ENCODE peak calls at places on chromosome 22, in ten cellular contexts. L is A549, S is Caco-2, J is cardiac muscle cell, R is heart left ventricle, T is neural progenitor cell, E is mucosa of descending colon, Q is kidney, M is tibial artery, D is uterus. C is an unnamed sample. For H3K4me1, the result is how much of the 10 kb centered on the place peaks cover.

GRCh38 chr22:49735411-49736311 is 92.0 kb downstream of the BRD1 start:
- DNase-seq in J (peak), E (peak), Q (peak), T (peak), S (peak), M (peak), R (no peak), D (no peak), L (no peak), C (no peak)

GRCh38 chr22:32964411-32965057 is 93.6 kb downstream of the SYN3 start:
- DNase-seq in L (no peak), M (no peak), E (no peak), D (no peak), T (no peak), Q (no peak), S (no peak), R (no peak), J (no peak), C (no peak)

GRCh38 chr22:50089231-50090140 is at the start of gene MOV10L1:
- DNase-seq in Q (no peak), S (no peak), J (peak), D (no peak), T (no peak), M (no peak), L (no peak), R (no peak), E (no peak), C (peak)

GRCh38 chr22:46684706-46685105 is 53.3 kb downstream of the CERK start:
- DNase-seq in J (no peak), S (no peak), T (no peak), R (peak), Q (no peak), D (no peak), L (no peak), E (no peak), M (no peak), C (no peak)

GRCh38 chr22:19942071-19942885 is 660 bp upstream of the TXNRD2 start:
- DNase-seq in Q (peak), S (peak), M (peak), D (no peak), J (peak), L (peak), E (no peak), R (no peak), T (no peak), C (peak)

GRCh38 chr22:23749747-23750373 is 1.1 kb downstream of the ZNF70 start:
- DNase-seq in R (no peak), M (no peak), T (no peak), J (peak), E (no peak), S (no peak), D (no peak), Q (no peak), L (no peak), C (no peak)

GRCh38 chr22:20654343-20655208 is 119.3 kb upstream of the SERPIND1 start:
- DNase-seq in T (no peak), D (no peak), L (no peak), E (no peak), S (no peak), M (no peak), R (no peak), Q (peak), J (no peak), C (no peak)

GRCh38 chr22:39351689-39352214 is 2.0 kb downstream of the SYNGR1 start:
- DNase-seq in T (no peak), S (no peak), R (no peak), L (no peak), J (no peak), Q (no peak), M (no peak), D (no peak), E (no peak), C (no peak)

GRCh38 chr22:25111579-25112517 is 87.8 kb upstream of the CRYBB3 start:
- DNase-seq in M (peak), R (no peak), L (no peak), E (peak), T (no peak), J (no peak), Q (peak), S (no peak), D (no peak), C (peak)

GRCh38 chr22:18035740-18036139 is 11.4 kb upstream of the MICAL3 start:
- DNase-seq in Q (peak), J (peak), E (no peak), T (no peak), M (peak), L (peak), R (no peak), D (no peak), S (no peak), C (peak)

GRCh38 chr22:37340331-37341262 is 58.3 kb downstream of the CYTH4 start:
- DNase-seq in L (no peak), D (no peak), M (no peak), J (no peak), Q (no peak), E (no peak), T (peak), R (no peak), S (no peak), C (no peak)

GRCh38 chr22:39620924-39621690 is 50.6 kb downstream of the CACNA1I start:
- DNase-seq in L (no peak), M (no peak), E (no peak), R (no peak), J (no peak), T (no peak), D (no peak), Q (peak), S (no peak), C (no peak)

GRCh38 chr22:39383841-39384625 is 15.5 kb upstream of the TAB1 start:
- DNase-seq in M (no peak), Q (no peak), T (no peak), R (no peak), S (no peak), E (no peak), J (no peak), D (no peak), L (no peak), C (no peak)

GRCh38 chr22:25536578-25536977 is 27.9 kb upstream of the GRK3 start:
- DNase-seq in M (no peak), J (peak), S (no peak), E (no peak), T (no peak), D (no peak), L (no peak), Q (no peak), R (no peak), C (no peak)

GRCh38 chr22:36362819-36363377 is 24.9 kb downstream of the MYH9 start:
- DNase-seq in R (no peak), D (no peak), M (no peak), Q (peak), J (no peak), E (no peak), L (no peak), S (no peak), T (no peak), C (no peak)

GRCh38 chr22:50016988-50017700 is 4.6 kb upstream of the IL17REL start:
- DNase-seq in R (no peak), J (no peak), L (no peak), E (no peak), D (peak), Q (peak), S (no peak), T (peak), M (peak), C (no peak)

GRCh38 chr22:40764743-40765441 is 54.3 kb downstream of the SLC25A17 start:
- DNase-seq in J (no peak), M (no peak), E (no peak), Q (no peak), S (no peak), L (no peak), R (no peak), T (no peak), D (no peak), C (no peak)

GRCh38 chr22:36136988-36137387 is 23.6 kb downstream of the APOL3 start:
- DNase-seq in T (no peak), L (no peak), R (no peak), E (no peak), J (peak), M (no peak), Q (no peak), S (no peak), D (no peak), C (no peak)

GRCh38 chr22:30386960-30387848 is at the start of gene RNF215:
- DNase-seq in Q (peak), R (peak), E (peak), T (peak), D (peak), S (peak), L (peak), J (peak), M (peak), C (peak)

GRCh38 chr22:31954535-31955326 is 10.4 kb downstream of the YWHAH start:
- DNase-seq in S (no peak), D (no peak), L (no peak), E (no peak), M (peak), Q (peak), T (no peak), J (no peak), R (peak), C (no peak)

GRCh38 chr22:50684986-50685385 is 12.4 kb downstream of the SHANK3 start:
- DNase-seq in T (peak), J (no peak), Q (no peak), S (no peak), D (no peak), R (no peak), L (no peak), M (no peak), E (no peak), C (no peak)

GRCh38 chr22:37485714-37486223 is 415 bp downstream of the MFNG start:
- DNase-seq in J (no peak), Q (no peak), M (no peak), D (no peak), R (no peak), T (no peak), S (no peak), L (no peak), E (no peak), C (no peak)

GRCh38 chr22:48489551-48490512 is 1337.8 kb downstream of the BRD1 start:
- DNase-seq in M (peak), R (no peak), Q (peak), T (peak), L (peak), E (no peak), S (no peak), D (peak), J (peak), C (peak)

GRCh38 chr22:39839917-39840510 is 53.5 kb downstream of the ENTHD1 start:
- DNase-seq in E (no peak), J (no peak), L (no peak), S (no peak), Q (no peak), M (no peak), R (no peak), T (no peak), D (no peak), C (no peak)

GRCh38 chr22:32751065-32751739 is 50.3 kb upstream of the TIMP3 start:
- DNase-seq in L (no peak), E (no peak), D (no peak), S (no peak), R (no peak), Q (no peak), M (no peak), J (no peak), T (no peak), C (no peak)

GRCh38 chr22:30296851-30297250 is 7.5 kb upstream of the CASTOR1 start:
- DNase-seq in D (no peak), L (no peak), J (no peak), Q (no peak), T (no peak), S (no peak), M (no peak), R (no peak), E (no peak), C (no peak)

GRCh38 chr22:32883131-32883530 is 81.6 kb downstream of the TIMP3 start:
- DNase-seq in D (no peak), S (no peak), T (no peak), J (no peak), L (no peak), M (no peak), E (no peak), R (no peak), Q (no peak), C (no peak)

GRCh38 chr22:26342719-26343449 is 86.2 kb upstream of the ASPHD2 start:
- DNase-seq in S (no peak), M (no peak), L (no peak), J (no peak), R (no peak), E (no peak), Q (no peak), T (no peak), D (no peak), C (no peak)

GRCh38 chr22:27212617-27213177 is 555.3 kb downstream of the MIAT start:
- DNase-seq in D (peak), L (peak), E (peak), S (peak), Q (no peak), T (peak), M (peak), J (peak), R (peak), C (no peak)

GRCh38 chr22:31122532-31123291 is at the start of gene INPP5J:
- DNase-seq in L (peak), E (peak), D (peak), Q (peak), M (peak), J (peak), S (peak), T (peak), R (peak), C (no peak)

DNA sequence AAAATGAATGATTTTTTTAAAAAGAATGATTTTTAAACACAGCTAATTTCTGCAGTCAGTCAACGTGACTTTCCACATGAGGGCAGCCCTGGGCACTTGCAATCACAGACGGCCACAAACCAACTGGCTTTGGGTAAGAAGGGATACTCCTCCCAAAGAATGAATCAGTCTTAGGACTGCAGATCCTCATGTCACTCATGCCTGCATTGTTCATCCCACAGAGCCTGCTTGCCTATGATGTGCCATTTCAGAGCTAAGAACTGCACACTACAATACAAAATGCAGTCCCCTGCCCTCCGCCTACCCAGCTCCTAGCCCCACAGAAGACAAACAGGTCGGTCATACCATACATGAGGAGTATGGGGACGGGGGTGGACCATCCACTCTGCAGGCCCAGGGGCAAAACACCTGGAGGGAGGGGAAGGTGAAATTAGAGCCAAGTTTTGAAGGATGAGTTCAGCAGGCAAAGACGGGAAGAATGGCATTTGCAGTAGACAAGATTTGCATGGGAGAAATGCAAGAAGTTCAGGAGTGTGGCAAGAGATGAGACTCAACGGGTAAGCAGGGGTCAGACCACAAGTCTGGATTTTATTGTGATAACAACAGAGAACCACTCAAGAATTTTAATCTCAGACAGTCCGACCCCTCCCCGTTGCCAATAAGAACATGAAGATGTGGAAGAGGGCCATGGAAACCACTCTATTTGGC is 24.7 kb downstream of the PACSIN2 start:
- DNase-seq in S (peak), E (no peak), J (peak), M (peak), L (peak), D (no peak), T (peak), R (no peak), Q (no peak), C (no peak)
- TF ChIP-seq CTCF in S (peak), E (no peak), J (peak), M (peak), L (peak), D (no peak), T (peak), R (peak), Q (peak), C (peak)

DNA sequence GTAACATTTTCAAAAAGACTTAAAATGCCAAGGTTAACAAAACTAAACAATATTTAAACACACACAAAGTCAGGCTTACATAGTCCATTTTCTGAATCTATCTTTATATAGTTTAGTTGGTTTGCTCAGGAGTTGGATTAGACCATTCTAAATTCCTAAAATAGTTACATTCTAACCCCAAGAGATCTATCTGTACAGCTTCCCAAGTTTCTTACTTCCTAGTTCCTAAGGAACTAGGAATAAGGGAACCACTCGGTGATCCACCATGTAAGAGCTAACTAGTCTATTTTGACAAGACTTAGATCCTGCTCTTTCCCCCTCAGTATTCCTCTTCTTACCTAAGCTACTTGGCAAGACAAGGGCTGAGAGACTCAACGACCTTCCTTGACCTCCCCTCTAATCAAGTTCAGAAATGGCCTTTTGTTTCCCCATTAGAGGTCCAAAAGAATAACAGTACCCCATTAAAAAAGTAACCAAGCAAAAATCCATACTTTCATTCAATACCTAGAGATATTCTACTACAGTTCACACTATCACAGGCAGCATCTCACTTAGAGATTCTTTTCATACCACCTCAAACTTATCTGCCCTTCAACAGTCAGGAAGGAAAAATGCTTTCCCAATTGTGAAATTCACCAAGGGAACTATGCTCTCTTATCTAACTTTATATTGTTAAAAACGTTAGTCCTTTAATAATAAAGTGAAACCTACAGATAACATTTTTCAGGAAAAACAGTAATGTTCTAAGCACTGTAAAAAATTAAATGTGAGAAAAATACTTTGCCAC is 253.1 kb downstream of the TTC28 start:
- DNase-seq in R (no peak), Q (no peak), L (no peak), M (no peak), E (no peak), S (no peak), D (no peak), J (peak), T (no peak), C (no peak)
- H3K4me1 ChIP-seq in R (under half), Q (under half), L (under half), M (under half), E (under half), S (under half), D (under half), J (under half), T (under half), C (under half)

GRCh38 chr22:44622147-44622427 is 79.9 kb upstream of the PRR5 start:
- DNase-seq in L (no peak), S (no peak), D (no peak), Q (no peak), R (no peak), J (no peak), T (peak), E (no peak), M (no peak), C (no peak)

GRCh38 chr22:44625421-44625760 is 76.6 kb upstream of the PRR5 start:
- DNase-seq in S (no peak), T (no peak), L (no peak), J (no peak), Q (no peak), D (no peak), R (no peak), M (no peak), E (no peak), C (no peak)

GRCh38 chr22:44624689-44625420 is 77.1 kb upstream of the PRR5 start:
- DNase-seq in R (no peak), T (no peak), D (no peak), J (no peak), Q (no peak), S (no peak), L (no peak), E (no peak), M (no peak), C (no peak)

GRCh38 chr22:44622685-44623084 is 79.3 kb upstream of the PRR5 start:
- DNase-seq in R (no peak), D (no peak), S (no peak), M (no peak), T (no peak), Q (no peak), J (no peak), L (no peak), E (no peak), C (no peak)

DNA sequence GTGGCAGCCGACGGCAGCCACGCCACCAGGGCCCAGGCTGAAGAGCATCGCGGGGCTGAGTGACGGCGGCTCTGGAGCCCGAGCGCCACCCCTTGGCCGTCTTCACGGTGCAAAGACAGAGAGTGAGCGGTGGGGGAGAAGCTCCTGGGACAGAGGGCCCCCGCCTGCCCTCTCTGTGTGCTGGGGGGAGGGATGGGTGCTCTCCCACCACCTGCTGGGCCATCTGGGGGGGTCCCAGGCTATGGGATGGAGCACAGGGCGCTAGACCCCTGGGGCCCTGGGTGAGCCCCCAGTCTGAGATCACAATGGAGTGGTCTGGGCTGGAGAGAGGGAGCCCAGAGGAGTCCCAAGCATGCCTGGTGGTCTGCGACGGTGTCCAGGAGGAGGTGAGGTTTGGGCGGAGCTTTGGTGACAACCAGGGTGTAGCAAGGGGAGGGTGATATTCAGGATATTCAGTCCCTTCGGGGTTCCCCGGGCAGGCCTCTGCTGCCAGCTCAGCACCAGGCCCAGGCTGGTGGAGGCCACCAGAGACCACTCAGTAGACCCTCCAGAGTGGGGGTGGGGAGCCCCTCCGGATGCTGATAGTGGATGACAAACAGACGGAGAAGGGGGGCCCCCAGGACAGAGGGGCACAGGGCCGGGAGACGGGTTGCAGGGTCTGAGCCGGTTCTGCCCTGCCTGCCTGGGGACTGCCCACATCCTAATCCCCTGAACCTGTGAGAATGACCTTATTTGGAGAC is 78.1 kb upstream of the PRR5 start:
- DNase-seq in T (peak), Q (no peak), S (no peak), D (no peak), J (peak), E (no peak), M (no peak), R (no peak), L (peak), C (no peak)
- TF ChIP-seq CTCF in T (peak), Q (no peak), S (no peak), D (peak), J (peak), E (no peak), M (no peak), R (peak), L (peak), C (no peak)

GRCh38 chr22:44951510-44951816 is 58.3 kb downstream of the PHF21B start:
- DNase-seq in R (no peak), J (no peak), T (no peak), E (no peak), D (no peak), Q (no peak), M (no peak), S (no peak), L (no peak), C (no peak)

GRCh38 chr22:44952863-44953790 is 56.7 kb downstream of the PHF21B start:
- DNase-seq in D (no peak), R (no peak), Q (no peak), S (no peak), M (no peak), L (no peak), J (no peak), E (no peak), T (no peak), C (no peak)

GRCh38 chr22:44956835-44957234 is 53.0 kb downstream of the PHF21B start:
- DNase-seq in E (no peak), T (peak), D (no peak), Q (no peak), L (no peak), J (no peak), R (no peak), S (no peak), M (no peak), C (no peak)

GRCh38 chr22:44955102-44955501 is 54.7 kb downstream of the PHF21B start:
- DNase-seq in T (no peak), E (no peak), M (no peak), J (no peak), L (no peak), Q (no peak), S (no peak), R (no peak), D (no peak), C (no peak)

GRCh38 chr22:44954113-44954512 is 55.7 kb downstream of the PHF21B start:
- DNase-seq in S (no peak), T (no peak), R (no peak), J (no peak), D (no peak), L (no peak), Q (no peak), E (no peak), M (no peak), C (no peak)
- H3K4me1 ChIP-seq in S (under half), T (under half), R (under half), J (under half), D (under half), L (under half), Q (under half), E (under half), M (under half), C (under half)

C was measured in right lobe of liver.